ENCODE peak calls at places on chromosomes 3 and 15, in six cellular contexts. O is D341Med; D is transverse colon; T is tibial nerve; V is iris pigment epithelial cell; M is stimulated activated effector memory CD8-positive, alpha-beta T cell treated with anti-CD3 and anti-CD28 coated beads, Interleukin-12 subunit alpha, Interleukin-12 subunit beta, amount 100 ng/mL, for 72 hours. E is an unnamed sample.

GRCh38 chr3:105368575-105369500 is 2.1 kb downstream of the ALCAM start:
- DNase-seq in T (no peak), M (peak), V (peak), D (peak), O (peak), E (peak)

GRCh38 chr3:127760361-127760760 is 62.0 kb downstream of the MGLL start:
- DNase-seq in D (no peak), O (peak), V (no peak), M (no peak), T (no peak), E (no peak)

GRCh38 chr15:83014205-83014653 is 2.8 kb upstream of the C15orf40 start:
- DNase-seq in T (no peak), V (no peak), M (no peak), O (no peak), D (no peak), E (no peak)

GRCh38 chr3:123688241-123688747 is 103.4 kb upstream of the HACD2 start:
- DNase-seq in V (peak), O (no peak), T (no peak), M (no peak), D (no peak), E (peak)

GRCh38 chr3:22729981-22730380 is 473.1 kb upstream of the UBE2E2 start:
- DNase-seq in M (no peak), V (peak), O (peak), T (no peak), D (no peak), E (no peak)

GRCh38 chr3:58022490-58022889 is 14.3 kb downstream of the FLNB start:
- DNase-seq in V (no peak), D (no peak), O (no peak), T (no peak), M (no peak), E (no peak)

GRCh38 chr3:50327943-50328691 is at the start of gene TUSC2:
- DNase-seq in O (peak), T (peak), M (peak), D (peak), V (peak), E (peak)

GRCh38 chr3:113485161-113485609 is 29.8 kb downstream of the SPICE1 start:
- DNase-seq in V (no peak), M (no peak), O (no peak), D (peak), T (no peak), E (no peak)

GRCh38 chr3:73409405-73409804 is 215.3 kb downstream of the PDZRN3 start:
- DNase-seq in T (no peak), D (no peak), O (no peak), V (no peak), M (no peak), E (no peak)

GRCh38 chr3:45480218-45480617 is 91.8 kb downstream of the LARS2 start:
- DNase-seq in T (no peak), M (no peak), V (no peak), O (no peak), D (peak), E (no peak)

GRCh38 chr15:47388299-47388698 is 329.0 kb upstream of the SEMA6D start:
- DNase-seq in D (no peak), M (no peak), O (no peak), V (no peak), T (no peak), E (no peak)

GRCh38 chr3:186221733-186222378 is 113.0 kb upstream of the ETV5 start:
- DNase-seq in T (no peak), M (no peak), D (no peak), V (no peak), O (no peak), E (no peak)

GRCh38 chr15:82263350-82263749 is 732 bp downstream of the SAXO2 start:
- DNase-seq in M (no peak), D (no peak), T (no peak), V (no peak), O (peak), E (no peak)

GRCh38 chr15:74318376-74319137 is 48.9 kb downstream of the CYP11A1 start:
- DNase-seq in M (no peak), O (no peak), T (no peak), D (no peak), V (no peak), E (no peak)

GRCh38 chr3:49018707-49019006 is 277 bp upstream of the DALRD3 start:
- DNase-seq in O (no peak), T (no peak), V (no peak), M (no peak), D (no peak), E (no peak)

GRCh38 chr15:48965972-48966371 is 2.3 kb upstream of the SHC4 start:
- DNase-seq in O (peak), M (no peak), D (no peak), V (peak), T (no peak), E (no peak)

GRCh38 chr15:39079296-39079834 is 501.5 kb upstream of the THBS1 start:
- DNase-seq in D (peak), T (no peak), V (peak), O (peak), M (no peak), E (no peak)

GRCh38 chr3:20772869-20773268 is 586.9 kb upstream of the SGO1 start:
- DNase-seq in O (no peak), M (no peak), D (no peak), V (no peak), T (no peak), E (no peak)

GRCh38 chr3:129441215-129441614 is 1.2 kb downstream of the IFT122 start:
- DNase-seq in O (no peak), T (no peak), M (no peak), D (no peak), V (peak), E (no peak)

GRCh38 chr3:134260984-134261383 is 10.3 kb upstream of the RYK start:
- DNase-seq in T (no peak), O (no peak), V (no peak), D (no peak), M (no peak), E (no peak)

GRCh38 chr15:66879511-66879910 is 177.5 kb downstream of the SMAD6 start:
- DNase-seq in T (no peak), D (no peak), V (no peak), O (no peak), M (no peak), E (no peak)

GRCh38 chr15:81083201-81083600 is 50.9 kb upstream of the CFAP161 start:
- DNase-seq in M (no peak), T (no peak), D (no peak), V (no peak), O (no peak), E (no peak)

GRCh38 chr3:197430961-197431910 is 124.5 kb downstream of the BDH1 start:
- DNase-seq in M (no peak), V (peak), O (no peak), T (no peak), D (no peak), E (no peak)

GRCh38 chr3:192060160-192060783 is 599.3 kb downstream of the PYDC2 start:
- DNase-seq in M (no peak), O (no peak), T (no peak), D (no peak), V (no peak), E (no peak)

E was measured in lower leg skin.